ENCODE peak calls at places on chromosome X, in four cellular contexts. J, M, E and H are unnamed samples.

GRCh38 chrX:100353326-100353725 is 56.7 kb downstream of the PCDH19 start:
- DNase-seq in J (no peak), E (no peak), M (no peak), H (no peak)

GRCh38 chrX:154457491-154458115 is 478 bp upstream of the PLXNA3 start:
- DNase-seq in J (peak), E (no peak), M (peak), H (peak)

GRCh38 chrX:132023896-132024386 is 839 bp downstream of the STK26 start:
- DNase-seq in E (no peak), M (peak), J (no peak), H (peak)

GRCh38 chrX:46715997-46716396 is 42.9 kb downstream of the SLC9A7 start:
- DNase-seq in E (no peak), M (no peak), J (no peak), H (no peak)

GRCh38 chrX:153640736-153641574 is 6.0 kb upstream of the DUSP9 start:
- DNase-seq in M (no peak), J (no peak), E (no peak), H (no peak)

GRCh38 chrX:12988797-12989196 is 13.9 kb downstream of the TMSB4X start:
- DNase-seq in E (no peak), J (no peak), M (no peak), H (no peak)

GRCh38 chrX:131405497-131405896 is 116.4 kb upstream of the IGSF1 start:
- DNase-seq in E (no peak), J (no peak), M (no peak), H (no peak)

GRCh38 chrX:153598541-153599191 is at the start of gene CCNQ:
- DNase-seq in J (no peak), E (no peak), M (peak), H (no peak)

GRCh38 chrX:108494416-108495095 is 54.9 kb downstream of the COL4A5 start:
- DNase-seq in J (no peak), E (no peak), M (no peak), H (no peak)

GRCh38 chrX:107567370-107567769 is 60.9 kb upstream of the PRPS1 start:
- DNase-seq in M (no peak), J (no peak), E (no peak), H (no peak)

GRCh38 chrX:12975670-12975965 is 708 bp downstream of the TMSB4X start:
- DNase-seq in M (no peak), J (no peak), E (no peak), H (no peak)

GRCh38 chrX:118693843-118694242 is 33.6 kb upstream of the IL13RA1 start:
- DNase-seq in E (no peak), M (no peak), J (no peak), H (no peak)

GRCh38 chrX:103107836-103108235 is 14.9 kb upstream of the NXF3 start:
- DNase-seq in M (no peak), J (no peak), E (no peak), H (no peak)

GRCh38 chrX:119453202-119453601 is 15.0 kb upstream of the SLC25A5 start:
- DNase-seq in E (no peak), M (no peak), J (no peak), H (no peak)

GRCh38 chrX:40176256-40176978 is 78.7 kb upstream of the BCOR start:
- DNase-seq in M (peak), E (no peak), J (no peak), H (no peak)

GRCh38 chrX:56797966-56798711 is 69.1 kb downstream of the NBDY start:
- DNase-seq in J (no peak), E (no peak), M (no peak), H (no peak)

GRCh38 chrX:148281920-148282319 is 218.5 kb upstream of the AFF2 start:
- DNase-seq in J (no peak), E (no peak), M (no peak), H (no peak)

GRCh38 chrX:1618689-1619088 is 3.8 kb downstream of the ASMT start:
- DNase-seq in J (no peak), M (no peak), E (no peak), H (no peak)

GRCh38 chrX:44061940-44062339 is 88.8 kb upstream of the NDP start:
- DNase-seq in M (no peak), J (no peak), E (no peak), H (no peak)

GRCh38 chrX:149010026-149010898 is 494.8 kb downstream of the IDS start:
- DNase-seq in M (no peak), J (no peak), E (no peak), H (no peak)

GRCh38 chrX:69155786-69156520 is 9.3 kb downstream of the PJA1 start:
- DNase-seq in E (no peak), J (no peak), M (no peak), H (no peak)

GRCh38 chrX:716136-716535 is 85.5 kb downstream of the SHOX start:
- DNase-seq in J (no peak), E (no peak), M (no peak), H (no peak)

GRCh38 chrX:43964936-43965335 is 8.3 kb downstream of the NDP start:
- DNase-seq in M (no peak), E (no peak), J (no peak), H (no peak)

GRCh38 chrX:45774961-45775360 is 574.3 kb upstream of the DIPK2B start:
- DNase-seq in E (peak), M (no peak), J (no peak), H (no peak)

GRCh38 chrX:97628807-97629596 is 745.3 kb downstream of the RPA4 start:
- DNase-seq in M (no peak), E (no peak), J (no peak), H (no peak)

GRCh38 chrX:114127411-114128025 is 456.4 kb upstream of the HTR2C start:
- DNase-seq in M (no peak), E (no peak), J (no peak), H (no peak)

GRCh38 chrX:6701085-6701484 is 166.2 kb upstream of the VCX3A start:
- DNase-seq in J (no peak), M (no peak), E (no peak), H (no peak)